ENCODE peak calls at places on chromosomes 6 and 20, in nine cellular contexts. W is endodermal cell; K is heart left ventricle; J is heart right ventricle; D is CD4-positive, CD25-positive, alpha-beta regulatory T cell; F is thoracic aorta; Z is neuronal stem cell; V is CD8-positive, alpha-beta T cell; T is left ventricle myocardium inferior. Q is an unnamed sample.

GRCh38 chr20:20941468-20941889 is 164.7 kb downstream of the LINC00237 start:
- DNase-seq in W (no peak), K (no peak), J (no peak), D (no peak), F (no peak), Z (no peak), V (no peak), T (no peak), Q (no peak)

GRCh38 chr6:55239099-55239498 is 64.8 kb downstream of the HCRTR2 start:
- DNase-seq in W (no peak), K (no peak), J (peak), D (no peak), F (no peak), Z (no peak), V (no peak), T (no peak), Q (no peak)

GRCh38 chr20:42549496-42549895 is 640.2 kb downstream of the PTPRT start:
- DNase-seq in W (no peak), K (no peak), J (no peak), D (no peak), F (no peak), Z (no peak), V (no peak), T (no peak), Q (no peak)

GRCh38 chr20:4134355-4134834 is 119.0 kb upstream of the RNF24 start:
- DNase-seq in W (no peak), K (no peak), J (no peak), D (no peak), F (no peak), Z (no peak), V (no peak), T (no peak), Q (no peak)

GRCh38 chr6:87705070-87705691 is 3.1 kb upstream of the AKIRIN2 start:
- DNase-seq in W (no peak), K (no peak), J (no peak), D (peak), F (no peak), Z (no peak), V (no peak), T (no peak), Q (no peak)

GRCh38 chr6:15264902-15265761 is 19.3 kb downstream of the JARID2 start:
- DNase-seq in W (no peak), K (no peak), J (no peak), D (no peak), F (no peak), Z (peak), V (no peak), T (peak), Q (peak)

GRCh38 chr6:150723056-150723658 is 123.5 kb downstream of the PLEKHG1 start:
- DNase-seq in W (no peak), K (no peak), J (no peak), D (no peak), F (no peak), Z (no peak), V (no peak), T (no peak), Q (no peak)

GRCh38 chr6:62175195-62175594 is 110.8 kb downstream of the KHDRBS2 start:
- DNase-seq in W (no peak), K (no peak), J (no peak), D (no peak), F (no peak), Z (no peak), V (no peak), T (no peak), Q (no peak)

GRCh38 chr20:31841928-31842327 is 3.5 kb downstream of the FOXS1 start:
- DNase-seq in W (no peak), K (peak), J (no peak), D (no peak), F (peak), Z (no peak), V (no peak), T (no peak), Q (no peak)

GRCh38 chr20:5932796-5933195 is 17.5 kb downstream of the TRMT6 start:
- DNase-seq in W (no peak), K (no peak), J (no peak), D (no peak), F (no peak), Z (no peak), V (no peak), T (no peak), Q (no peak)

GRCh38 chr20:5928831-5929715 is 21.3 kb downstream of the TRMT6 start:
- DNase-seq in W (no peak), K (no peak), J (no peak), D (no peak), F (no peak), Z (no peak), V (no peak), T (no peak), Q (no peak)

GRCh38 chr20:5931411-5931810 is 18.9 kb downstream of the TRMT6 start:
- DNase-seq in W (no peak), K (no peak), J (no peak), D (no peak), F (no peak), Z (no peak), V (no peak), T (no peak), Q (no peak)

GRCh38 chr20:5923493-5923892 is 26.8 kb downstream of the TRMT6 start:
- DNase-seq in W (no peak), K (no peak), J (no peak), D (no peak), F (no peak), Z (no peak), V (no peak), T (no peak), Q (no peak)

GRCh38 chr20:5928063-5928462 is 22.3 kb downstream of the TRMT6 start:
- DNase-seq in W (no peak), K (no peak), J (no peak), D (no peak), F (no peak), Z (no peak), V (no peak), T (no peak), Q (no peak)
- H3K27ac ChIP-seq in W (no peak), K (no peak), J (no peak), D (no peak), F (no peak), Z (no peak), V (no peak), T (no peak), Q (no peak)

DNA sequence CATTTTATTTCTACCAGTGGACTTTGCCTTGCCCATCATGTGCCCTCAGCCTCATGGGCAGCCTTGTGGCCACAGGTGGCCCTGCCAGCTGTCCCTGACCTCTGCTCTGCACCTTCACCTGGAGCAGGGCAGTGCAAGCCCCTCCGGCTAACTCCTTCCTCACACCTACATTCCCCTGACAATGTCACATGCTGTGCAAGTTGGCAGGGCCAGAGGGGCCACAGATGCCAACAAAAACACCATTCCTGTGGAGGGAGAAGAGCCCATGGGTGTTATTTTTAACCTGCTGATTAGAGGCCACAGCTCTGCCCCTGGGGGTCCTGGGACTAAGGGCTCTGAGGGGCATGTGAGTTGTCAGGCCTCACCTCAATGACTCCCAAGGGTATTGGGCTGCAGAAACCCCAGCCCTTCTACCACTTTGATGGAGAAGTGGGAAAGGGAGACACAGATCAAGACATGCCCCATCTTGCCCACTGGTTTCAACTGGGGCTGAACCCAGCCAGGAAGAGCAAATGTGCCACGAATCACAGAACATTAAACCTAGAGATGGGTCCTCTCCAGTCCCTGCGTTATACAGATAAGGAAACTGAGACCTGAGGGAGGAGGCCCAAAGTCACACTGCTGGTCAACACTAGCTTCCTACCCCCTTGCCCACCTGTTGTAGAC is 65.0 kb downstream of the MRPL14 start:
- DNase-seq in W (no peak), K (no peak), J (no peak), D (no peak), F (no peak), Z (no peak), V (no peak), T (peak), Q (no peak)
- H3K27ac ChIP-seq in W (no peak), K (peak), J (peak), D (no peak), F (peak), Z (no peak), V (no peak), T (peak), Q (peak)

DNA sequence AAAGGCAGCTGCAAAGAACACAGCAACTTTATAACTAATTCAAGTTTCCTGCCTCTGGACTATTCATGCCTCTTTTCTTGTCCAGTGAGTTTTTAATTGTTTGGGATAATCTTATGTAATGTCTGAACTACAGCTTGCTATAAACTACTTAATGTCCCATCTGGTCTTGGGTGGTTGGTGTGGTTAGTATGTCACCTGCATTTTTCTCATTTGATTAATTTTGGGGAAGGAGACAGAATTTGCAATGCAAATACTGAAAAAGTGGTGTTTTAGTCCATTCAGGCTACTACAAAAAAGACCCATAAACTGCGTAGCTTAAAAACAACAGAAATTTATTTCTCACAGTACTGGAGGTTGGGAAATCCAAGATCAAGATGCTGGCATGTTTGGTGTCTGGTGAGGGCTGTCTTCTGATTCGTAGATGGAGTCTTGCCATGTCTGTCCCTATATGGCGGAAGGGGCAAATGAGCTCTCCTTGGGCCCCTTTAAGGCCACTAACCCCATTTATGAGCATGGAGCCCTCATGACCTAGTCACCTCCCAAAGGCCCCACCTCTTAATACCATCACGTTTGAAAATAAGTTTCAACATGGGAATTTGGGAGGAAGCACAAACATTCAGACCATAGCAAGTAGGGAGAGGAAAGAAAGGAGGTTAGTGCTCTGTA is 22.4 kb downstream of the RNF8 start:
- DNase-seq in W (no peak), K (no peak), J (no peak), D (no peak), F (no peak), Z (no peak), V (no peak), T (no peak), Q (no peak)
- H3K27ac ChIP-seq in W (no peak), K (no peak), J (no peak), D (no peak), F (peak), Z (no peak), V (no peak), T (no peak), Q (no peak)

DNA sequence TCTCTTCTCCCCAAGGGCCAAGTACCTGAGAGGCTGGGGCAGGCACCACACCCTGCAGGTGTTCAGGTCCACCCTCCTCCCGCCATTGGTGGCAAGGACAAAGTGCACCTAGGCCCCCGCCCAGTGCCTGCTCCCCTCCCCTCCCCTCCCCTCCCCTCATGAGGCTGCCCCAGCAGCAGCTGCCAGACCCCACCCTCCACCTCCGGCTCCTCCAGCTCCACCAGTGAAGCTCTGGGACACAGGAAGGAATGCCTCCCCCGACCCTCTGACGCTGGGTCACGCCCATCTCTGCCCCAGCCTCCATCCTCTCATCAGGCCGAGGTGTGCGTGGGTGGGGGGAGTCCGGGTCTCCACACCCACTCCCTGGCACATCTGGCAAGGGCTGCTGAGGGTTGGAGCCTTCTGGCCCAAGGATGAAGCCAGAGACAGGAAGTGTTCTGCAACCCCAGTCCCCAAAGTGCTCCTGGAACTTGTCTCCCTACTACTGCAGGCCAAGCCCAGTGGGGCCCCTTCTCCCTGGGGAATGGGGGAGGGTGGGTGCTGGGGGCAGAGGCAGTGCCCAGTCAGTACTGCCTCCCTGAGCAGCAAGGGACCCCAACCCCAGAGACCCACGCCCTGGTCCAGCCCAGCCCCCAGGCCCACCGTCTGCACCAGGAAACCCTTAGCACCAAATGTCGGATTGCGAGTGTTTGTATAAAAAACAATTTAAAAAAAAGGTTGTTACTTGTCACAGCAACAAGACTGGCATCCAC is 1.6 kb upstream of the UCKL1 start:
- DNase-seq in W (peak), K (no peak), J (no peak), D (no peak), F (no peak), Z (no peak), V (no peak), T (no peak), Q (no peak)
- H3K27ac ChIP-seq in W (no peak), K (peak), J (peak), D (peak), F (peak), Z (no peak), V (no peak), T (peak), Q (peak)

Q was measured in AG04450.